ENCODE peak calls at places on chromosomes 3 and 15, in eight cellular contexts. V is lung; F is AG04450; Z is PC-3; K is ovary; O is CD4-positive, alpha-beta T cell; J is astrocyte; L is ascending aorta. P is an unnamed sample.

GRCh38 chr3:126988451-126989021 is 5.6 kb downstream of the PLXNA1 start:
- DNase-seq in V (no peak), F (no peak), Z (no peak), K (no peak), O (no peak), J (no peak), L (no peak), P (no peak)

GRCh38 chr3:79917561-79917960 is 149.8 kb upstream of the ROBO1 start:
- DNase-seq in V (no peak), F (no peak), Z (no peak), K (no peak), O (no peak), J (no peak), L (no peak), P (no peak)

GRCh38 chr15:23566070-23567050 is 886 bp downstream of the MKRN3 start:
- DNase-seq in V (no peak), F (no peak), Z (peak; percentile 68), K (no peak), O (peak; percentile 12), J (peak; percentile 42), L (no peak), P (no peak)

GRCh38 chr3:46944191-46944590 is 32.4 kb downstream of the CCDC12 start:
- DNase-seq in V (no peak), F (no peak), Z (no peak), K (no peak), O (no peak), J (no peak), L (no peak), P (no peak)

GRCh38 chr3:97882975-97883598 is 61.3 kb downstream of the CRYBG3 start:
- DNase-seq in V (peak; percentile 58), F (no peak), Z (peak; percentile 92), K (no peak), O (no peak), J (peak; percentile 73), L (no peak), P (peak; percentile 56)

GRCh38 chr3:113747719-113748046 is 848 bp downstream of the ATP6V1A start:
- DNase-seq in V (no peak), F (no peak), Z (peak; percentile 27), K (no peak), O (no peak), J (peak; percentile 34), L (no peak), P (no peak)

GRCh38 chr15:59237119-59237853 is 30.6 kb downstream of the LDHAL6B start:
- DNase-seq in V (no peak), F (no peak), Z (no peak), K (no peak), O (no peak), J (no peak), L (no peak), P (no peak)

GRCh38 chr15:61657461-61657860 is 402.8 kb downstream of the VPS13C start:
- DNase-seq in V (no peak), F (no peak), Z (no peak), K (no peak), O (no peak), J (no peak), L (no peak), P (no peak)

GRCh38 chr3:150605998-150606641 is 3.0 kb downstream of the SELENOT start:
- DNase-seq in V (no peak), F (no peak), Z (no peak), K (no peak), O (no peak), J (no peak), L (no peak), P (no peak)

GRCh38 chr15:29825205-29825604 is 2.9 kb upstream of the TJP1 start:
- DNase-seq in V (no peak), F (no peak), Z (peak; percentile 32), K (no peak), O (no peak), J (peak; percentile 58), L (no peak), P (no peak)

GRCh38 chr15:42148808-42149492 is 7.5 kb downstream of the PLA2G4F start:
- DNase-seq in V (no peak), F (no peak), Z (no peak), K (no peak), O (no peak), J (no peak), L (no peak), P (no peak)

GRCh38 chr3:100603449-100603848 is 6.0 kb upstream of the ADGRG7 start:
- DNase-seq in V (no peak), F (no peak), Z (peak; percentile 80), K (no peak), O (no peak), J (no peak), L (no peak), P (peak; percentile 62)

GRCh38 chr15:29126208-29126536 is 143.4 kb downstream of the NSMCE3 start:
- DNase-seq in V (no peak), F (no peak), Z (no peak), K (no peak), O (no peak), J (no peak), L (no peak), P (no peak)

GRCh38 chr15:70378126-70379031 is 280.7 kb upstream of the TLE3 start:
- DNase-seq in V (no peak), F (no peak), Z (no peak), K (no peak), O (no peak), J (no peak), L (no peak), P (no peak)

GRCh38 chr3:58567251-58567515 is 10.0 kb downstream of the FAM107A start:
- DNase-seq in V (no peak), F (no peak), Z (no peak), K (no peak), O (no peak), J (no peak), L (no peak), P (no peak)

GRCh38 chr15:89450076-89451006 is 46.0 kb downstream of the RHCG start:
- DNase-seq in V (no peak), F (no peak), Z (peak; percentile 61), K (no peak), O (no peak), J (no peak), L (no peak), P (no peak)
- H3K27me3 ChIP-seq in V (no peaks in the 10 kb centered on the region), F (peaks cover 39% of the 10 kb centered on the region), Z (no peaks in the 10 kb centered on the region), K (no peaks in the 10 kb centered on the region), O (peaks cover 38% of the 10 kb centered on the region), J (peaks cover 33% of the 10 kb centered on the region), L (no peaks in the 10 kb centered on the region), P (peaks cover 65% of the 10 kb centered on the region)

GRCh38 chr15:88118035-88118434 is 138.5 kb downstream of the NTRK3 start:
- DNase-seq in V (no peak), F (no peak), Z (no peak), K (no peak), O (no peak), J (no peak), L (no peak), P (no peak)
- H3K27ac ChIP-seq in V (no peak overlapping the region), F (no peak overlapping the region), Z (no peak overlapping the region), K (no peak overlapping the region), O (no peak overlapping the region), J (no peak overlapping the region), L (no peak overlapping the region), P (no peak overlapping the region)

DNA sequence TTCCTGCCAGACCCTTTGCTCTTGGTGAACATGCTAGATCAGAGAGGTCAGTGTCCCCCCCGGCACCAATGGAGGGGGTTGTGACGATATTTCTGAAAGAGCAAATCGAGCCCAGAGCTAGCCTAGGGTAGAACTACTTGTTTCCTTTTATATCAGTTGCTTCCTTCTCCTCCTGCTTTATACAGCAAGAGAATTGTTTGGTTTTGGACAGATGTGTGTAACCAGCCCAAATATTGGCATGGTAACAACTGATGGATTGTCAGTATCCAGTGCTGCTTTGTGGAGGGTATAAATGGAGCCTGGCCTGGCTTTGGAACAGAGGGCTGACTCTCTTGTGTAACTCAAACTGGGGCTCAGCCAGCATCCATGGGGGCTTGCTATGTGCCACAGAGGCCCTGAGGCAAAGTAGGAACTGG is 27.2 kb downstream of the SNX1 start:
- DNase-seq in V (peak; percentile 23), F (no peak), Z (no peak), K (no peak), O (no peak), J (no peak), L (no peak), P (no peak)
- H3K27me3 ChIP-seq in V (no peaks in the 10 kb centered on the region), F (no peaks in the 10 kb centered on the region), Z (no peaks in the 10 kb centered on the region), K (no peaks in the 10 kb centered on the region), O (no peaks in the 10 kb centered on the region), J (no peaks in the 10 kb centered on the region), L (no peaks in the 10 kb centered on the region), P (no peaks in the 10 kb centered on the region)

GRCh38 chr3:197546307-197547085 is 9.3 kb downstream of the BDH1 start:
- DNase-seq in V (no peak), F (no peak), Z (no peak), K (no peak), O (no peak), J (no peak), L (no peak), P (no peak)
- H3K27ac ChIP-seq in V (no peak overlapping the region), F (no peak overlapping the region), Z (no peak overlapping the region), K (no peak overlapping the region), O (no peak overlapping the region), J (no peak overlapping the region), L (no peak overlapping the region), P (no peak overlapping the region)

DNA sequence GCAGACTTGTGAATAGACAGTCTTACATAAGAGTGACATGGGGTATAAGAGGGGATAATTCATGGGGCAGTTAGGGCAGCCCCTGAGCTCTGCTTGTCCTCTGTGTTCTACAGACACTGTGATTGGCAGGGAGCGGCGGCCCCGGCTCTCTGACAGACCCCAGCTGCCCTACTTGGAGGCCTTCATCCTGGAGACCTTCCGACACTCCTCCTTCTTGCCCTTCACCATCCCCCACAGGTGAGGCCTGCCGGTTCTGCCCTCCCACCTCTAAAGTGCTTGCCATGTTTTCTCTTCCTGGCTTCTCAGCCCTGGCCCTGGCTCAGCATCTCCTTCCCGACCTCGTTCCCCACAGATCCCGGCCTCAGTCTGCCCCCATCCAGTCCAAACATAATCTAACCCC is 3.4 kb downstream of the CYP1A2 start:
- DNase-seq in V (no peak), F (no peak), Z (no peak), K (no peak), O (no peak), J (no peak), L (no peak), P (no peak)
- H3K27me3 ChIP-seq in V (no peaks in the 10 kb centered on the region), F (peaks cover 38% of the 10 kb centered on the region), Z (no peaks in the 10 kb centered on the region), K (no peaks in the 10 kb centered on the region), O (no peaks in the 10 kb centered on the region), J (peaks cover 2% of the 10 kb centered on the region), L (no peaks in the 10 kb centered on the region), P (no peaks in the 10 kb centered on the region)

GRCh38 chr3:42174679-42175660 is 83.8 kb downstream of the TRAK1 start:
- DNase-seq in V (no peak), F (no peak), Z (no peak), K (no peak), O (no peak), J (peak; percentile 36), L (no peak), P (no peak)

GRCh38 chr3:42173307-42173706 is 82.2 kb downstream of the TRAK1 start:
- DNase-seq in V (no peak), F (no peak), Z (no peak), K (no peak), O (no peak), J (no peak), L (no peak), P (no peak)

GRCh38 chr3:42169579-42169978 is 78.4 kb downstream of the TRAK1 start:
- DNase-seq in V (no peak), F (no peak), Z (no peak), K (no peak), O (no peak), J (no peak), L (no peak), P (no peak)

GRCh38 chr3:42175841-42176240 is 84.7 kb downstream of the TRAK1 start:
- DNase-seq in V (no peak), F (no peak), Z (no peak), K (no peak), O (no peak), J (no peak), L (no peak), P (no peak)

GRCh38 chr3:42172047-42172654 is 81.0 kb downstream of the TRAK1 start:
- DNase-seq in V (no peak), F (no peak), Z (no peak), K (no peak), O (no peak), J (no peak), L (no peak), P (no peak)
- H3K27ac ChIP-seq in V (no peak overlapping the region), F (no peak overlapping the region), Z (no peak overlapping the region), K (no peak overlapping the region), O (no peak overlapping the region), J (no peak overlapping the region), L (no peak overlapping the region), P (no peak overlapping the region)

P was measured in foreskin keratinocyte.